ENCODE peak calls at places on chromosomes 2 and 18, in four cellular contexts. One of them, this sample, is unnamed.

GRCh38 chr2:59702026-59702425 is 851.4 kb downstream of the BCL11A start:
- DNase-seq in A549: no peak
- DNase-seq in GM12878: no peak
- DNase-seq in K562: no peak
- DNase-seq in this sample: no peak

GRCh38 chr2:85760371-85760770 is 6.6 kb downstream of the ATOH8 start:
- DNase-seq in A549: no peak
- DNase-seq in K562: no peak
- DNase-seq in GM12878: no peak
- DNase-seq in this sample: peak

GRCh38 chr18:45111507-45111858 is 430.8 kb downstream of the SETBP1 start:
- DNase-seq in GM12878: no peak
- DNase-seq in K562: no peak
- DNase-seq in A549: no peak
- DNase-seq in this sample: no peak

GRCh38 chr2:39379643-39380524 is 57.2 kb downstream of the MAP4K3 start:
- DNase-seq in GM12878: peak
- DNase-seq in A549: peak
- DNase-seq in K562: peak
- DNase-seq in this sample: peak

GRCh38 chr18:35739778-35740177 is 158.2 kb downstream of the GALNT1 start:
- DNase-seq in K562: no peak
- DNase-seq in GM12878: no peak
- DNase-seq in A549: no peak
- DNase-seq in this sample: no peak

GRCh38 chr2:172173307-172173706 is 70.6 kb upstream of the DLX2 start:
- DNase-seq in K562: no peak
- DNase-seq in GM12878: no peak
- DNase-seq in A549: no peak
- DNase-seq in this sample: no peak

GRCh38 chr2:97719362-97720155 is 6.2 kb downstream of the ZAP70 start:
- DNase-seq in GM12878: no peak
- DNase-seq in A549: no peak
- DNase-seq in K562: no peak
- DNase-seq in this sample: no peak

GRCh38 chr2:162317910-162318279 is 589 bp downstream of the IFIH1 start:
- DNase-seq in GM12878: no peak
- DNase-seq in K562: peak
- DNase-seq in A549: no peak
- DNase-seq in this sample: no peak

GRCh38 chr2:135745545-135745944 is 3.9 kb downstream of the UBXN4 start:
- DNase-seq in K562: no peak
- DNase-seq in GM12878: no peak
- DNase-seq in A549: no peak
- DNase-seq in this sample: peak

GRCh38 chr2:231883468-231883881 is 42.7 kb downstream of the NPPC start:
- DNase-seq in A549: no peak
- DNase-seq in GM12878: no peak
- DNase-seq in K562: no peak
- DNase-seq in this sample: no peak

GRCh38 chr2:223165423-223166214 is 113.6 kb downstream of the KCNE4 start:
- DNase-seq in K562: no peak
- DNase-seq in GM12878: no peak
- DNase-seq in A549: no peak
- DNase-seq in this sample: no peak

GRCh38 chr2:232777278-232777677 is 913 bp upstream of the KCNJ13 start:
- DNase-seq in A549: no peak
- DNase-seq in GM12878: no peak
- DNase-seq in K562: no peak
- DNase-seq in this sample: no peak

GRCh38 chr2:206160807-206161179 is 1.1 kb downstream of the EEF1B2 start:
- DNase-seq in A549: no peak
- DNase-seq in GM12878: no peak
- DNase-seq in K562: peak
- DNase-seq in this sample: no peak

GRCh38 chr2:69565431-69565839 is 78.1 kb downstream of the AAK1 start:
- DNase-seq in K562: peak
- DNase-seq in A549: peak
- DNase-seq in GM12878: peak
- DNase-seq in this sample: no peak

GRCh38 chr2:79580175-79580574 is 67.3 kb downstream of the CTNNA2 start:
- DNase-seq in A549: no peak
- DNase-seq in K562: no peak
- DNase-seq in GM12878: no peak
- DNase-seq in this sample: no peak

GRCh38 chr2:98134138-98134537 is 47.2 kb downstream of the VWA3B start:
- DNase-seq in K562: peak
- DNase-seq in GM12878: peak
- DNase-seq in A549: no peak
- DNase-seq in this sample: no peak

GRCh38 chr2:150426315-150426714 is 61.2 kb downstream of the RND3 start:
- DNase-seq in A549: no peak
- DNase-seq in GM12878: no peak
- DNase-seq in K562: no peak
- DNase-seq in this sample: peak

GRCh38 chr2:214902273-214902672 is 92.8 kb upstream of the BARD1 start:
- DNase-seq in A549: no peak
- DNase-seq in GM12878: no peak
- DNase-seq in K562: no peak
- DNase-seq in this sample: no peak

GRCh38 chr18:23283933-23284430 is 148.7 kb downstream of the CABLES1 start:
- DNase-seq in A549: peak
- DNase-seq in GM12878: peak
- DNase-seq in K562: no peak
- DNase-seq in this sample: peak

GRCh38 chr18:64115906-64116305 is 33.0 kb downstream of the LINC00305 start:
- DNase-seq in GM12878: no peak
- DNase-seq in K562: no peak
- DNase-seq in A549: no peak
- DNase-seq in this sample: no peak

GRCh38 chr2:226380679-226381078 is 418.9 kb downstream of the IRS1 start:
- DNase-seq in K562: no peak
- DNase-seq in A549: no peak
- DNase-seq in GM12878: no peak
- DNase-seq in this sample: no peak

GRCh38 chr2:175207741-175208438 is 26.4 kb upstream of the ATP5MC3 start:
- DNase-seq in A549: no peak
- DNase-seq in GM12878: no peak
- DNase-seq in K562: no peak
- DNase-seq in this sample: no peak

GRCh38 chr2:8704906-8705305 is 23.1 kb downstream of the ID2 start:
- DNase-seq in K562: no peak
- DNase-seq in A549: no peak
- DNase-seq in GM12878: no peak
- DNase-seq in this sample: peak

GRCh38 chr2:190947139-190947538 is 66.5 kb downstream of the GLS start:
- DNase-seq in GM12878: no peak
- DNase-seq in K562: no peak
- DNase-seq in A549: no peak
- DNase-seq in this sample: peak

GRCh38 chr2:15115786-15116185 is 445.3 kb downstream of the NBAS start:
- DNase-seq in A549: no peak
- DNase-seq in GM12878: no peak
- DNase-seq in K562: no peak
- DNase-seq in this sample: no peak

GRCh38 chr2:187434342-187434785 is 13.7 kb downstream of the CALCRL start:
- DNase-seq in K562: no peak
- DNase-seq in A549: no peak
- DNase-seq in GM12878: no peak
- DNase-seq in this sample: peak

GRCh38 chr2:202494300-202494699 is 118.2 kb downstream of the BMPR2 start:
- DNase-seq in K562: no peak
- DNase-seq in A549: no peak
- DNase-seq in GM12878: no peak
- DNase-seq in this sample: peak

GRCh38 chr2:60556441-60556997 is 3.1 kb upstream of the BCL11A start:
- DNase-seq in A549: no peak
- DNase-seq in K562: no peak
- DNase-seq in GM12878: no peak
- DNase-seq in this sample: no peak

GRCh38 chr2:12155308-12156061 is 409.1 kb downstream of the LPIN1 start:
- DNase-seq in A549: no peak
- DNase-seq in GM12878: no peak
- DNase-seq in K562: peak
- DNase-seq in this sample: peak

GRCh38 chr2:105417789-105418475 is 19.1 kb upstream of the FHL2 start:
- DNase-seq in GM12878: no peak
- DNase-seq in K562: peak
- DNase-seq in A549: no peak
- DNase-seq in this sample: peak

GRCh38 chr2:127003028-127003800 is 103.7 kb downstream of the BIN1 start:
- DNase-seq in K562: peak
- DNase-seq in GM12878: no peak
- DNase-seq in A549: no peak
- DNase-seq in this sample: no peak

GRCh38 chr2:236665130-236665529 is 95.5 kb downstream of the ACKR3 start:
- DNase-seq in A549: no peak
- DNase-seq in K562: no peak
- DNase-seq in GM12878: no peak
- DNase-seq in this sample: no peak

GRCh38 chr2:184504252-184504651 is 94.1 kb upstream of the ZNF804A start:
- DNase-seq in A549: no peak
- DNase-seq in GM12878: no peak
- DNase-seq in K562: no peak
- DNase-seq in this sample: no peak

GRCh38 chr2:229164545-229165249 is 106.4 kb downstream of the PID1 start:
- DNase-seq in GM12878: no peak
- DNase-seq in K562: no peak
- DNase-seq in A549: no peak
- DNase-seq in this sample: peak
- TF ChIP-seq ELK1 in GM12878: no peak
- TF ChIP-seq ELK1 in K562: no peak
- TF ChIP-seq ELK1 in A549: no peak
- TF ChIP-seq ELK1 in this sample: no peak

GRCh38 chr2:73952499-73953446 is 26.1 kb downstream of the DGUOK start:
- DNase-seq in GM12878: no peak
- DNase-seq in K562: no peak
- DNase-seq in A549: no peak
- DNase-seq in this sample: peak
- TF ChIP-seq ELK1 in GM12878: no peak
- TF ChIP-seq ELK1 in K562: no peak
- TF ChIP-seq ELK1 in A549: no peak
- TF ChIP-seq ELK1 in this sample: no peak

DNA sequence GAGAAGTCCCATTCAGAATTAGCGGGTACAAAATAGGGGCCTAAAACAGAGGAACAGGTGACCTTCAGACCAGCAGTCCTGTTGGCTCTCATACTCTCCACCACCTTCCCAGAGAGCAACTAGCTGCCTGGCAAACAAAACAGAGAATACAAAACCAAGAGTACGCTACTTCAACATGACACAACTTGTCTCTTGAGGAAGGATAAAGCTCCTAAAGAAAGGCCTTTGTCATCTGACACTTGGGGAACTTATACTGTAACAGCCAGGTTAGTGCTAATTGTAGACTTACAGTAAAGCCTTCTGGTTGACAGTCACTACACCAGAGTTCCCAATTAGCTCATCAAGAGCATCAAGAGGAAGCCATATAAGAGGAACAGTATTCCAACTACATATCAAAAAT is 282.1 kb upstream of the NT5C1B start:
- DNase-seq in A549: no peak
- DNase-seq in K562: no peak
- DNase-seq in GM12878: no peak
- DNase-seq in this sample: no peak
- TF ChIP-seq ELK1 in A549: no peak
- TF ChIP-seq ELK1 in K562: no peak
- TF ChIP-seq ELK1 in GM12878: no peak
- TF ChIP-seq ELK1 in this sample: no peak

GRCh38 chr2:176582990-176583481 is 313.8 kb downstream of the MTX2 start:
- DNase-seq in A549: peak
- DNase-seq in GM12878: no peak
- DNase-seq in K562: peak
- DNase-seq in this sample: peak
- TF ChIP-seq ELK1 in A549: no peak
- TF ChIP-seq ELK1 in GM12878: no peak
- TF ChIP-seq ELK1 in K562: no peak
- TF ChIP-seq ELK1 in this sample: no peak

GRCh38 chr18:2102022-2102421 is 469.3 kb downstream of the METTL4 start:
- DNase-seq in K562: no peak
- DNase-seq in GM12878: no peak
- DNase-seq in A549: no peak
- DNase-seq in this sample: no peak
- TF ChIP-seq ELK1 in K562: no peak
- TF ChIP-seq ELK1 in GM12878: no peak
- TF ChIP-seq ELK1 in A549: no peak
- TF ChIP-seq ELK1 in this sample: no peak

GRCh38 chr2:19073522-19073921 is 284.9 kb downstream of the OSR1 start:
- DNase-seq in A549: peak
- DNase-seq in GM12878: no peak
- DNase-seq in K562: no peak
- DNase-seq in this sample: peak
- TF ChIP-seq ELK1 in A549: no peak
- TF ChIP-seq ELK1 in GM12878: no peak
- TF ChIP-seq ELK1 in K562: no peak
- TF ChIP-seq ELK1 in this sample: no peak

DNA sequence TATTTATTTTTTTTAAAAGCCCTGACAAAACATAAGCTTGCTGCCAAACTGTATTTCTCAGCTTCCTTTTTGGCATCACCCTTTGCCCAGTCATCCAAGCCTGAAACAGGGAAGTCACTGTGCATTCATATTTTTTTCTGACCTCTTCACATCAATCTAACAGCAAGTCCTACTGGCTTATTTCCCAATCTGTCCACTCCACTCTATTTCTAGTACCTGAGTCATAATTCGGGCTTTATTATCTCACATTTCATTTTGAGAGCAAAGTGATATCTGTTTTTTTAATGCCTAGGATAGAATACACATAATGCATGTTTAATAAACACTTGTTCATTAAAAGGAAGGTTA is 5.1 kb downstream of the HNMT start:
- DNase-seq in A549: no peak
- DNase-seq in GM12878: no peak
- DNase-seq in K562: no peak
- DNase-seq in this sample: peak
- TF ChIP-seq ELK1 in A549: no peak
- TF ChIP-seq ELK1 in GM12878: no peak
- TF ChIP-seq ELK1 in K562: no peak
- TF ChIP-seq ELK1 in this sample: no peak

GRCh38 chr2:143263045-143263625 is 133.9 kb downstream of the ARHGAP15 start:
- DNase-seq in A549: no peak
- DNase-seq in K562: no peak
- DNase-seq in GM12878: no peak
- DNase-seq in this sample: no peak
- TF ChIP-seq ELK1 in A549: no peak
- TF ChIP-seq ELK1 in K562: no peak
- TF ChIP-seq ELK1 in GM12878: no peak
- TF ChIP-seq ELK1 in this sample: no peak

This sample was measured in IMR-90.